ENCODE peak calls at places on chromosome 20, in ten cellular contexts. L is stomach, X is WTC11, F is GM12865, N is T-cell, E is iris pigment epithelial cell, J is dorsolateral prefrontal cortex, H is left colon, M is PC-3, Y is fibroblast of villous mesenchyme. U is an unnamed sample.

GRCh38 chr20:53918949-53919361 is 151.4 kb downstream of the BCAS1 start:
- DNase-seq in L (no peak), J (no peak), E (no peak), Y (no peak), M (no peak), F (peak), X (peak), N (no peak), H (no peak), U (no peak)

GRCh38 chr20:8523684-8524083 is 391.6 kb downstream of the PLCB1 start:
- DNase-seq in Y (peak), L (no peak), E (peak), J (no peak), X (peak), N (no peak), F (no peak), H (no peak), M (peak), U (no peak)

GRCh38 chr20:63093966-63094766 is 87.4 kb upstream of the BHLHE23 start:
- DNase-seq in J (peak), N (no peak), X (peak), L (no peak), H (peak), Y (no peak), M (no peak), E (no peak), F (no peak), U (peak)

GRCh38 chr20:23255658-23256385 is 94.8 kb upstream of the NXT1 start:
- DNase-seq in M (no peak), E (peak), J (no peak), X (no peak), L (no peak), F (no peak), H (no peak), Y (peak), N (no peak), U (no peak)

GRCh38 chr20:50415516-50416268 is 94.5 kb upstream of the PTPN1 start:
- DNase-seq in X (peak), J (peak), M (peak), N (no peak), Y (peak), F (no peak), E (peak), L (peak), H (peak), U (no peak)

GRCh38 chr20:51176846-51177245 is 153.9 kb upstream of the KCNG1 start:
- DNase-seq in L (no peak), Y (no peak), E (peak), H (no peak), X (no peak), N (no peak), M (no peak), J (no peak), F (no peak), U (no peak)

GRCh38 chr20:46605978-46606816 is 45.1 kb downstream of the SLC13A3 start:
- DNase-seq in F (no peak), E (no peak), L (no peak), N (no peak), Y (no peak), H (no peak), X (no peak), M (no peak), J (no peak), U (no peak)

GRCh38 chr20:2955257-2955950 is 82.1 kb downstream of the PTPRA start:
- DNase-seq in Y (no peak), H (no peak), L (no peak), N (no peak), F (peak), J (no peak), X (no peak), E (peak), M (no peak), U (no peak)

GRCh38 chr20:13111249-13111911 is 102.6 kb downstream of the SPTLC3 start:
- DNase-seq in N (no peak), J (no peak), H (no peak), F (no peak), X (no peak), Y (no peak), M (no peak), E (no peak), L (no peak), U (no peak)

GRCh38 chr20:39752235-39752876 is 790.2 kb downstream of the DHX35 start:
- DNase-seq in L (no peak), N (no peak), E (no peak), M (no peak), X (no peak), Y (no peak), J (no peak), H (no peak), F (no peak), U (no peak)

GRCh38 chr20:58023346-58023745 is 205.1 kb downstream of the ANKRD60 start:
- DNase-seq in F (no peak), M (no peak), X (no peak), Y (no peak), H (no peak), J (no peak), N (no peak), E (no peak), L (no peak), U (no peak)

GRCh38 chr20:58237318-58238182 is 9.1 kb upstream of the ANKRD60 start:
- DNase-seq in E (peak), H (no peak), M (peak), Y (peak), F (no peak), J (no peak), N (no peak), X (no peak), L (no peak), U (no peak)

GRCh38 chr20:62069741-62070216 is 4.1 kb upstream of the TAF4 start:
- DNase-seq in F (no peak), M (peak), H (peak), Y (peak), N (no peak), E (peak), L (no peak), X (no peak), J (no peak), U (no peak)

GRCh38 chr20:17573493-17573892 is 3.6 kb downstream of the DSTN start:
- DNase-seq in J (no peak), M (no peak), X (no peak), Y (no peak), F (no peak), N (no peak), H (no peak), L (no peak), E (no peak), U (no peak)

GRCh38 chr20:63009044-63009961 is 2.5 kb upstream of the BHLHE23 start:
- DNase-seq in J (peak), E (peak), H (peak), Y (peak), F (peak), M (peak), L (peak), N (peak), X (peak), U (peak)

GRCh38 chr20:32637738-32638137 is 36.0 kb downstream of the C20orf203 start:
- DNase-seq in H (no peak), N (no peak), X (no peak), M (no peak), E (no peak), Y (no peak), F (no peak), J (no peak), L (no peak), U (no peak)

GRCh38 chr20:47392721-47393073 is 36.2 kb upstream of the ZMYND8 start:
- DNase-seq in E (peak), Y (no peak), L (no peak), M (peak), F (no peak), X (no peak), J (no peak), N (no peak), H (no peak), U (no peak)

GRCh38 chr20:63574156-63574828 is at the start of gene HELZ2:
- DNase-seq in N (peak), E (peak), J (no peak), Y (peak), X (peak), L (peak), H (peak), F (peak), M (peak), U (peak)

GRCh38 chr20:35626386-35627001 is 10.9 kb downstream of the SPAG4 start:
- DNase-seq in Y (no peak), X (no peak), N (no peak), E (no peak), J (no peak), H (no peak), F (no peak), M (no peak), L (no peak), U (no peak)

GRCh38 chr20:49230575-49231211 is 11.5 kb downstream of the DDX27 start:
- DNase-seq in J (no peak), H (no peak), M (no peak), X (no peak), N (no peak), Y (peak), F (no peak), L (no peak), E (peak), U (peak)

GRCh38 chr20:48202774-48203173 is 417.5 kb upstream of the SULF2 start:
- DNase-seq in J (no peak), H (no peak), F (no peak), E (no peak), M (no peak), N (no peak), L (no peak), X (no peak), Y (no peak), U (no peak)

GRCh38 chr20:53116733-53117132 is 144.6 kb downstream of the TSHZ2 start:
- DNase-seq in L (no peak), Y (no peak), M (no peak), E (no peak), J (no peak), F (no peak), X (no peak), N (no peak), H (no peak), U (no peak)

GRCh38 chr20:1299522-1299921 is 29.4 kb downstream of the SDCBP2 start:
- DNase-seq in X (peak), H (no peak), M (peak), F (no peak), N (no peak), L (no peak), Y (no peak), E (no peak), J (no peak), U (no peak)

GRCh38 chr20:44407402-44408184 is 52.1 kb downstream of the HNF4A start:
- DNase-seq in H (peak), F (no peak), M (peak), Y (peak), N (no peak), E (peak), J (no peak), L (peak), X (no peak), U (no peak)

GRCh38 chr20:14951707-14952106 is 614.3 kb upstream of the FLRT3 start:
- DNase-seq in J (no peak), L (no peak), F (no peak), M (peak), H (no peak), X (no peak), N (no peak), E (peak), Y (peak), U (no peak)

GRCh38 chr20:45014671-45015415 is 48.5 kb downstream of the STK4 start:
- DNase-seq in H (no peak), N (no peak), X (no peak), M (peak), F (no peak), L (no peak), Y (peak), J (no peak), E (peak), U (no peak)

GRCh38 chr20:62337558-62338293 is 29.4 kb downstream of the LAMA5 start:
- DNase-seq in F (peak), E (no peak), M (no peak), X (no peak), J (no peak), H (no peak), Y (no peak), L (no peak), N (no peak), U (no peak)